ENCODE peak calls at places on chromosomes 5 and 9, in nine cellular contexts. One of them, this sample, is unnamed.

GRCh38 chr5:10566556-10567068 is 2.7 kb downstream of the ANKRD33B start:
- DNase-seq in hepatic stellate cell: no peak
- DNase-seq in activated CD8-positive, alpha-beta memory T cell treated with anti-CD3 and anti-CD28 coated beads, Interleukin-2, amount 10 ng/mL, durations not matched to agents 7 days and 5 days: no peak
- DNase-seq in NCI-H69: no peak
- DNase-seq in frontal cortex: no peak
- DNase-seq in NCI-H1092: no peak
- DNase-seq in nephron progenitor cell: no peak
- DNase-seq in M059J: no peak
- DNase-seq in mucosa of descending colon: no peak
- DNase-seq in this sample: no peak

GRCh38 chr5:124948062-124948753 is 201.8 kb upstream of the ZNF608 start:
- DNase-seq in hepatic stellate cell: no peak
- DNase-seq in activated CD8-positive, alpha-beta memory T cell treated with anti-CD3 and anti-CD28 coated beads, Interleukin-2, amount 10 ng/mL, durations not matched to agents 7 days and 5 days: no peak
- DNase-seq in NCI-H69: peak; percentile 90
- DNase-seq in frontal cortex: no peak
- DNase-seq in NCI-H1092: no peak
- DNase-seq in nephron progenitor cell: no peak
- DNase-seq in M059J: peak; percentile 73
- DNase-seq in mucosa of descending colon: no peak
- DNase-seq in this sample: peak; percentile 4

GRCh38 chr9:113624721-113625120 is 161.2 kb downstream of the RGS3 start:
- DNase-seq in hepatic stellate cell: peak; percentile 72
- DNase-seq in activated CD8-positive, alpha-beta memory T cell treated with anti-CD3 and anti-CD28 coated beads, Interleukin-2, amount 10 ng/mL, durations not matched to agents 7 days and 5 days: no peak
- DNase-seq in NCI-H69: peak; percentile 89
- DNase-seq in frontal cortex: no peak
- DNase-seq in NCI-H1092: no peak
- DNase-seq in nephron progenitor cell: no peak
- DNase-seq in M059J: peak; percentile 95
- DNase-seq in mucosa of descending colon: no peak
- DNase-seq in this sample: no peak

GRCh38 chr5:133065482-133065881 is 13.7 kb downstream of the HSPA4 start:
- DNase-seq in hepatic stellate cell: no peak
- DNase-seq in activated CD8-positive, alpha-beta memory T cell treated with anti-CD3 and anti-CD28 coated beads, Interleukin-2, amount 10 ng/mL, durations not matched to agents 7 days and 5 days: no peak
- DNase-seq in NCI-H69: no peak
- DNase-seq in frontal cortex: no peak
- DNase-seq in NCI-H1092: no peak
- DNase-seq in nephron progenitor cell: no peak
- DNase-seq in M059J: no peak
- DNase-seq in mucosa of descending colon: no peak
- DNase-seq in this sample: no peak

GRCh38 chr5:56496581-56497063 is 263.5 kb upstream of the ANKRD55 start:
- DNase-seq in hepatic stellate cell: no peak
- DNase-seq in activated CD8-positive, alpha-beta memory T cell treated with anti-CD3 and anti-CD28 coated beads, Interleukin-2, amount 10 ng/mL, durations not matched to agents 7 days and 5 days: no peak
- DNase-seq in NCI-H69: peak; percentile 71
- DNase-seq in frontal cortex: no peak
- DNase-seq in NCI-H1092: no peak
- DNase-seq in nephron progenitor cell: no peak
- DNase-seq in M059J: no peak
- DNase-seq in mucosa of descending colon: no peak
- DNase-seq in this sample: no peak

GRCh38 chr9:125696106-125696647 is 10.8 kb downstream of the MAPKAP1 start:
- DNase-seq in hepatic stellate cell: no peak
- DNase-seq in activated CD8-positive, alpha-beta memory T cell treated with anti-CD3 and anti-CD28 coated beads, Interleukin-2, amount 10 ng/mL, durations not matched to agents 7 days and 5 days: no peak
- DNase-seq in NCI-H69: no peak
- DNase-seq in frontal cortex: no peak
- DNase-seq in NCI-H1092: no peak
- DNase-seq in nephron progenitor cell: no peak
- DNase-seq in M059J: no peak
- DNase-seq in mucosa of descending colon: no peak
- DNase-seq in this sample: no peak

GRCh38 chr5:124824637-124825158 is 78.3 kb upstream of the ZNF608 start:
- DNase-seq in hepatic stellate cell: no peak
- DNase-seq in activated CD8-positive, alpha-beta memory T cell treated with anti-CD3 and anti-CD28 coated beads, Interleukin-2, amount 10 ng/mL, durations not matched to agents 7 days and 5 days: no peak
- DNase-seq in NCI-H69: peak; percentile 82
- DNase-seq in frontal cortex: no peak
- DNase-seq in NCI-H1092: no peak
- DNase-seq in nephron progenitor cell: no peak
- DNase-seq in M059J: peak; percentile 71
- DNase-seq in mucosa of descending colon: no peak
- DNase-seq in this sample: no peak

GRCh38 chr9:2923810-2924768 is 80.2 kb upstream of the PUM3 start:
- DNase-seq in hepatic stellate cell: no peak
- DNase-seq in activated CD8-positive, alpha-beta memory T cell treated with anti-CD3 and anti-CD28 coated beads, Interleukin-2, amount 10 ng/mL, durations not matched to agents 7 days and 5 days: no peak
- DNase-seq in NCI-H69: peak; percentile 72
- DNase-seq in frontal cortex: no peak
- DNase-seq in NCI-H1092: no peak
- DNase-seq in nephron progenitor cell: peak; percentile 24
- DNase-seq in M059J: no peak
- DNase-seq in mucosa of descending colon: no peak
- DNase-seq in this sample: no peak

GRCh38 chr9:100346836-100347235 is 5.9 kb downstream of the TEX10 start:
- DNase-seq in hepatic stellate cell: no peak
- DNase-seq in activated CD8-positive, alpha-beta memory T cell treated with anti-CD3 and anti-CD28 coated beads, Interleukin-2, amount 10 ng/mL, durations not matched to agents 7 days and 5 days: no peak
- DNase-seq in NCI-H69: no peak
- DNase-seq in frontal cortex: no peak
- DNase-seq in NCI-H1092: no peak
- DNase-seq in nephron progenitor cell: no peak
- DNase-seq in M059J: peak; percentile 17
- DNase-seq in mucosa of descending colon: no peak
- DNase-seq in this sample: no peak

GRCh38 chr5:129448654-129449053 is 11.4 kb upstream of the ADAMTS19 start:
- DNase-seq in hepatic stellate cell: no peak
- DNase-seq in activated CD8-positive, alpha-beta memory T cell treated with anti-CD3 and anti-CD28 coated beads, Interleukin-2, amount 10 ng/mL, durations not matched to agents 7 days and 5 days: no peak
- DNase-seq in NCI-H69: peak; percentile 12
- DNase-seq in frontal cortex: no peak
- DNase-seq in NCI-H1092: no peak
- DNase-seq in nephron progenitor cell: no peak
- DNase-seq in M059J: no peak
- DNase-seq in mucosa of descending colon: no peak
- DNase-seq in this sample: no peak

GRCh38 chr5:36417668-36418067 is 116.0 kb upstream of the RANBP3L start:
- DNase-seq in hepatic stellate cell: no peak
- DNase-seq in activated CD8-positive, alpha-beta memory T cell treated with anti-CD3 and anti-CD28 coated beads, Interleukin-2, amount 10 ng/mL, durations not matched to agents 7 days and 5 days: no peak
- DNase-seq in NCI-H69: no peak
- DNase-seq in frontal cortex: no peak
- DNase-seq in NCI-H1092: no peak
- DNase-seq in nephron progenitor cell: no peak
- DNase-seq in M059J: no peak
- DNase-seq in mucosa of descending colon: no peak
- DNase-seq in this sample: no peak

GRCh38 chr5:149932445-149933350 is 11.9 kb downstream of the PDE6A start:
- DNase-seq in hepatic stellate cell: no peak
- DNase-seq in activated CD8-positive, alpha-beta memory T cell treated with anti-CD3 and anti-CD28 coated beads, Interleukin-2, amount 10 ng/mL, durations not matched to agents 7 days and 5 days: no peak
- DNase-seq in NCI-H69: peak; percentile 70
- DNase-seq in frontal cortex: no peak
- DNase-seq in NCI-H1092: no peak
- DNase-seq in nephron progenitor cell: peak; percentile 37
- DNase-seq in M059J: peak; percentile 33
- DNase-seq in mucosa of descending colon: no peak
- DNase-seq in this sample: peak; percentile 20

GRCh38 chr5:177113566-177114424 is 19.8 kb upstream of the NSD1 start:
- DNase-seq in hepatic stellate cell: peak; percentile 92
- DNase-seq in activated CD8-positive, alpha-beta memory T cell treated with anti-CD3 and anti-CD28 coated beads, Interleukin-2, amount 10 ng/mL, durations not matched to agents 7 days and 5 days: peak; percentile 86
- DNase-seq in NCI-H69: peak; percentile 76
- DNase-seq in frontal cortex: peak; percentile 84
- DNase-seq in NCI-H1092: peak; percentile 26
- DNase-seq in nephron progenitor cell: peak; percentile 85
- DNase-seq in M059J: peak; percentile 72
- DNase-seq in mucosa of descending colon: peak; percentile 87
- DNase-seq in this sample: peak; percentile 81

GRCh38 chr5:169856571-169856970 is 123.7 kb downstream of the INSYN2B start:
- DNase-seq in hepatic stellate cell: peak; percentile 47
- DNase-seq in activated CD8-positive, alpha-beta memory T cell treated with anti-CD3 and anti-CD28 coated beads, Interleukin-2, amount 10 ng/mL, durations not matched to agents 7 days and 5 days: no peak
- DNase-seq in NCI-H69: peak; percentile 63
- DNase-seq in frontal cortex: no peak
- DNase-seq in NCI-H1092: no peak
- DNase-seq in nephron progenitor cell: no peak
- DNase-seq in M059J: peak; percentile 92
- DNase-seq in mucosa of descending colon: no peak
- DNase-seq in this sample: no peak

GRCh38 chr9:126932871-126933321 is 18.3 kb downstream of the RALGPS1 start:
- DNase-seq in hepatic stellate cell: no peak
- DNase-seq in activated CD8-positive, alpha-beta memory T cell treated with anti-CD3 and anti-CD28 coated beads, Interleukin-2, amount 10 ng/mL, durations not matched to agents 7 days and 5 days: peak; percentile 32
- DNase-seq in NCI-H69: no peak
- DNase-seq in frontal cortex: no peak
- DNase-seq in NCI-H1092: no peak
- DNase-seq in nephron progenitor cell: no peak
- DNase-seq in M059J: no peak
- DNase-seq in mucosa of descending colon: no peak
- DNase-seq in this sample: no peak

GRCh38 chr9:79184821-79185220 is 386.9 kb upstream of the TLE4 start:
- DNase-seq in hepatic stellate cell: no peak
- DNase-seq in activated CD8-positive, alpha-beta memory T cell treated with anti-CD3 and anti-CD28 coated beads, Interleukin-2, amount 10 ng/mL, durations not matched to agents 7 days and 5 days: no peak
- DNase-seq in NCI-H69: no peak
- DNase-seq in frontal cortex: no peak
- DNase-seq in NCI-H1092: no peak
- DNase-seq in nephron progenitor cell: no peak
- DNase-seq in M059J: peak; percentile 60
- DNase-seq in mucosa of descending colon: no peak
- DNase-seq in this sample: no peak

GRCh38 chr5:19175776-19176570 is 812.0 kb downstream of the CDH18 start:
- DNase-seq in hepatic stellate cell: no peak
- DNase-seq in activated CD8-positive, alpha-beta memory T cell treated with anti-CD3 and anti-CD28 coated beads, Interleukin-2, amount 10 ng/mL, durations not matched to agents 7 days and 5 days: no peak
- DNase-seq in NCI-H69: peak; percentile 91
- DNase-seq in frontal cortex: no peak
- DNase-seq in NCI-H1092: no peak
- DNase-seq in nephron progenitor cell: no peak
- DNase-seq in M059J: no peak
- DNase-seq in mucosa of descending colon: no peak
- DNase-seq in this sample: no peak

GRCh38 chr9:17528859-17529258 is 50.0 kb upstream of the SH3GL2 start:
- DNase-seq in hepatic stellate cell: no peak
- DNase-seq in activated CD8-positive, alpha-beta memory T cell treated with anti-CD3 and anti-CD28 coated beads, Interleukin-2, amount 10 ng/mL, durations not matched to agents 7 days and 5 days: no peak
- DNase-seq in NCI-H69: peak; percentile 58
- DNase-seq in frontal cortex: no peak
- DNase-seq in NCI-H1092: no peak
- DNase-seq in nephron progenitor cell: no peak
- DNase-seq in M059J: peak; percentile 38
- DNase-seq in mucosa of descending colon: no peak
- DNase-seq in this sample: no peak

GRCh38 chr9:104780796-104781395 is 17.0 kb downstream of the NIPSNAP3B start:
- DNase-seq in hepatic stellate cell: peak; percentile 24
- DNase-seq in activated CD8-positive, alpha-beta memory T cell treated with anti-CD3 and anti-CD28 coated beads, Interleukin-2, amount 10 ng/mL, durations not matched to agents 7 days and 5 days: no peak
- DNase-seq in NCI-H69: peak; percentile 43
- DNase-seq in frontal cortex: no peak
- DNase-seq in NCI-H1092: no peak
- DNase-seq in nephron progenitor cell: no peak
- DNase-seq in M059J: peak; percentile 52
- DNase-seq in mucosa of descending colon: no peak
- DNase-seq in this sample: no peak

GRCh38 chr9:35882265-35882848 is 12.2 kb upstream of the OR13J1 start:
- DNase-seq in hepatic stellate cell: peak; percentile 74
- DNase-seq in activated CD8-positive, alpha-beta memory T cell treated with anti-CD3 and anti-CD28 coated beads, Interleukin-2, amount 10 ng/mL, durations not matched to agents 7 days and 5 days: peak; percentile 81
- DNase-seq in NCI-H69: peak; percentile 80
- DNase-seq in frontal cortex: peak; percentile 47
- DNase-seq in NCI-H1092: peak; percentile 70
- DNase-seq in nephron progenitor cell: peak; percentile 90
- DNase-seq in M059J: peak; percentile 76
- DNase-seq in mucosa of descending colon: peak; percentile 89
- DNase-seq in this sample: peak; percentile 82

GRCh38 chr9:105415344-105415980 is 32.4 kb upstream of the FSD1L start:
- DNase-seq in hepatic stellate cell: peak; percentile 36
- DNase-seq in activated CD8-positive, alpha-beta memory T cell treated with anti-CD3 and anti-CD28 coated beads, Interleukin-2, amount 10 ng/mL, durations not matched to agents 7 days and 5 days: peak; percentile 73
- DNase-seq in NCI-H69: peak; percentile 76
- DNase-seq in frontal cortex: no peak
- DNase-seq in NCI-H1092: peak; percentile 50
- DNase-seq in nephron progenitor cell: peak; percentile 76
- DNase-seq in M059J: peak; percentile 47
- DNase-seq in mucosa of descending colon: no peak
- DNase-seq in this sample: peak; percentile 66

GRCh38 chr9:132948482-132949050 is 4.2 kb upstream of the TSC1 start:
- DNase-seq in hepatic stellate cell: no peak
- DNase-seq in activated CD8-positive, alpha-beta memory T cell treated with anti-CD3 and anti-CD28 coated beads, Interleukin-2, amount 10 ng/mL, durations not matched to agents 7 days and 5 days: no peak
- DNase-seq in NCI-H69: no peak
- DNase-seq in frontal cortex: no peak
- DNase-seq in NCI-H1092: no peak
- DNase-seq in nephron progenitor cell: no peak
- DNase-seq in M059J: no peak
- DNase-seq in mucosa of descending colon: no peak
- DNase-seq in this sample: no peak

GRCh38 chr9:135471751-135472640 is 7.6 kb upstream of the PPP1R26 start:
- DNase-seq in hepatic stellate cell: no peak
- DNase-seq in activated CD8-positive, alpha-beta memory T cell treated with anti-CD3 and anti-CD28 coated beads, Interleukin-2, amount 10 ng/mL, durations not matched to agents 7 days and 5 days: no peak
- DNase-seq in NCI-H69: peak; percentile 59
- DNase-seq in frontal cortex: no peak
- DNase-seq in NCI-H1092: no peak
- DNase-seq in nephron progenitor cell: peak; percentile 75
- DNase-seq in M059J: no peak
- DNase-seq in mucosa of descending colon: no peak
- DNase-seq in this sample: no peak

GRCh38 chr9:22416692-22417060 is 29.9 kb upstream of the DMRTA1 start:
- DNase-seq in hepatic stellate cell: no peak
- DNase-seq in activated CD8-positive, alpha-beta memory T cell treated with anti-CD3 and anti-CD28 coated beads, Interleukin-2, amount 10 ng/mL, durations not matched to agents 7 days and 5 days: no peak
- DNase-seq in NCI-H69: peak; percentile 94
- DNase-seq in frontal cortex: no peak
- DNase-seq in NCI-H1092: no peak
- DNase-seq in nephron progenitor cell: no peak
- DNase-seq in M059J: peak; percentile 78
- DNase-seq in mucosa of descending colon: no peak
- DNase-seq in this sample: no peak

This sample was measured in endothelial cell.